ENCODE peak calls at places on chromosomes 5 and 9, in six cellular contexts. X, E, K, N, D and F are unnamed samples.

GRCh38 chr5:68419637-68420452 is 204.3 kb downstream of the PIK3R1 start:
- DNase-seq in X (no peak), N (peak; percentile 48), D (peak; percentile 8), E (no peak), K (no peak), F (peak; percentile 50)

GRCh38 chr5:139061856-139062255 is 136.3 kb downstream of the SIL1 start:
- DNase-seq in E (no peak), N (peak; percentile 11), D (no peak), X (no peak), K (no peak), F (peak; percentile 40)

GRCh38 chr9:37678789-37679273 is 28.1 kb downstream of the FRMPD1 start:
- DNase-seq in D (no peak), N (no peak), K (no peak), E (no peak), X (peak; percentile 3), F (no peak)

GRCh38 chr9:123304340-123304691 is 35.9 kb upstream of the STRBP start:
- DNase-seq in D (no peak), X (no peak), E (no peak), K (no peak), N (no peak), F (no peak)

GRCh38 chr5:125679522-125679921 is 743.7 kb upstream of the GRAMD2B start:
- DNase-seq in K (no peak), D (no peak), X (no peak), E (no peak), N (no peak), F (no peak)

GRCh38 chr5:151239237-151239861 is 13.6 kb upstream of the GM2A start:
- DNase-seq in N (peak; percentile 64), D (peak; percentile 67), E (peak; percentile 67), X (peak; percentile 34), K (peak; percentile 91), F (peak; percentile 87)

GRCh38 chr9:90340421-90340820 is 302.2 kb downstream of the DIRAS2 start:
- DNase-seq in K (no peak), E (no peak), D (no peak), X (no peak), N (peak; percentile 40), F (peak; percentile 92)

GRCh38 chr5:9365501-9365900 is 180.4 kb downstream of the SEMA5A start:
- DNase-seq in K (no peak), N (no peak), E (no peak), D (no peak), X (no peak), F (no peak)

GRCh38 chr9:20312732-20313131 is 309.6 kb downstream of the MLLT3 start:
- DNase-seq in X (no peak), D (no peak), N (no peak), E (peak; percentile 24), K (no peak), F (no peak)

GRCh38 chr9:131167936-131168335 is 42.5 kb downstream of the NUP214 start:
- DNase-seq in X (no peak), K (no peak), E (no peak), N (no peak), D (no peak), F (no peak)

GRCh38 chr5:35454011-35454525 is 163.6 kb upstream of the SPEF2 start:
- DNase-seq in D (no peak), N (no peak), E (no peak), X (no peak), K (no peak), F (no peak)

GRCh38 chr9:108724669-108725068 is 131.1 kb downstream of the ACTL7B start:
- DNase-seq in X (no peak), E (no peak), K (no peak), N (peak; percentile 25), D (no peak), F (no peak)

GRCh38 chr5:172741206-172741582 is 29.8 kb downstream of the DUSP1 start:
- DNase-seq in E (no peak), K (no peak), N (no peak), X (no peak), D (no peak), F (no peak)
- H3K27ac ChIP-seq in E (peak overlapping the region; percentile 73), K (peak overlapping the region; percentile 85), N (peak overlapping the region; percentile 95), X (no peak overlapping the region), D (no peak overlapping the region), F (no peak overlapping the region)

DNA sequence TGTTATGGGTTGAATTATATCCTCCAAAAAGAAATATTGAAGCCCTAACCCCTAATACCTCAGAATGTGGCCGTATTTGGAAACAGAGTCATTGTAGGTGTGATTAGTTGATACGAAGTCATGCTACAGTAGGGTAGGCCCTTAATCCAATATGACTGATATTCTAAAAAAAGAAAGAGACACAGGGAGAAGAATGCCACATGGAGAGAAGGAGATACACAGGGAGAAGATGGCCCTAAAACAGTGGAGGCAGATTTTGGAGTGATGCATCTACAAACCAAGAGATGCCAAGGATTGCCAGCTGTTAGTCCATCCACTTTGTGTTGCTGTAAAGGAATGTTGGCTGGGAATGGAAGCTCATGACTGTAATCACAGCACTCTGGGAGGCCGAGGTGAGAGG is 21.3 kb downstream of the ARRDC3 start:
- DNase-seq in K (no peak), N (no peak), D (no peak), E (no peak), X (no peak), F (no peak)
- H3K27ac ChIP-seq in K (no peak overlapping the region), N (no peak overlapping the region), D (no peak overlapping the region), E (no peak overlapping the region), X (no peak overlapping the region), F (no peak overlapping the region)

DNA sequence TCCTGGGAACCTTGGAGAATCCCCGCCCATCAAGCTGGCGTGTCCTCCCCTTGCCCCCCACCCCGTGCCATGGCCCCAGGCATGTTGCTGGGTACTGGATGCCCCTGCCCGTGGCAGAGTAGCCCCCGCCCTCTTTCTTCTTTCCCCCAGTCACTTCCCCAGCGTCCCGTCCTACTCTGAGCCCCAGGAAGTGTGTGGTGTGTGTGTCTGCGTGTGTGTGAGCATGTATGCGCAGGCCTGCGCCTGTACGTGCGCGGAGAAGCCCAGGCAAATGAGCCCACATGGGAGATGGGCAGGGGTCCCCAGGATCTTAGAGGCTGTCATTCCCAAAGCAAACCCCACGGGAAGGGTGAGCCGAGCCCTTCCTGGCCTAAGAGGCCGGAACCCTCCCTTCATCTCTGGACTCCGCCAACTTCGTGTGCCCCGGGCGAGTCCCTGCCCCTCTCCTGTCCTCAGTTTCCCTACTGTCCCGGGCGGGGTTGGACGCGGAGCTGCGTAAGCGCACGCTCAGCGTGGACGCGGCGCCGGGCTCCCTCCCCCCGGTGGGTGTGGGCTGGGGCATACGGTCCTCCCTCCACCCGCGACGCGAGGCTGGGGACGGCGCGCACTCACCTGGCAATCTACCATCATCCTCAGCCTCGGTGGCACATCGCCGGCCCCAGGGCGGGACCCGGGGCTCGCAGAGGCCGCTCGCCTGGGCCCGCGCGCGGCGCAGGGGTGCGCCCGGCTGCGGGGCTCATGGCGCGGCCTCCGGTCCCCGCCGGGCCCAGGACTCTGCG is 15.2 kb downstream of the GBGT1 start:
- DNase-seq in D (peak; percentile 47), N (peak; percentile 63), E (peak; percentile 40), X (no peak), K (no peak), F (peak; percentile 46)
- H3K27ac ChIP-seq in D (peak overlapping the region; percentile 14), N (peak overlapping the region; percentile 94), E (peak overlapping the region; percentile 88), X (peak overlapping the region; percentile 93), K (peak overlapping the region; percentile 89), F (no peak overlapping the region)

DNA sequence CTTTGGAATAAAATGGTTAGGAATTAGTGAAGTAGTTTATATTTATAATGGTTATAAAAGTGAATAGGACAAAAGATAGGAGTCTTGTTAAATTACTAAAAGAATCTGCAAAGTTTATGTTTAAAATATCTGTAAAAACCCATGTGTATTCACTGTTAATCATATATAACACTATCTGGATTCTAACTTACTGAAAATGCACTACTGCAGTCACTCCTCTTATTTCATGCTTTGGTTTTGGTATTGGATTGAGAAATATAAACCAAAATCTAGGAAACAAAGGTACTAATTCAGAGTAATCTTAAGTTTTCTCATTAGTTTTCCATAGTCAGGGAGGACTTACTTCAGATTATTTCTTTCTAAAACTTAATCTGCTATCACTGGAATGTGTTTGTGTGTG is 49.5 kb downstream of the ST8SIA4 start:
- DNase-seq in E (no peak), D (no peak), K (no peak), X (no peak), N (no peak), F (no peak)
- H3K27ac ChIP-seq in E (no peak overlapping the region), D (no peak overlapping the region), K (no peak overlapping the region), X (no peak overlapping the region), N (no peak overlapping the region), F (no peak overlapping the region)

GRCh38 chr5:42875211-42875610 is 63.5 kb upstream of the SELENOP start:
- DNase-seq in X (no peak), K (no peak), N (no peak), D (no peak), E (no peak), F (no peak)

GRCh38 chr5:42879267-42879666 is 67.6 kb upstream of the SELENOP start:
- DNase-seq in K (no peak), X (no peak), N (peak; percentile 66), D (no peak), E (no peak), F (no peak)

GRCh38 chr5:42874621-42875198 is 63.0 kb upstream of the SELENOP start:
- DNase-seq in E (no peak), K (no peak), X (no peak), N (peak; percentile 45), D (no peak), F (no peak)

GRCh38 chr5:42875785-42876374 is 64.2 kb upstream of the SELENOP start:
- DNase-seq in D (no peak), K (no peak), X (no peak), N (no peak), E (no peak), F (no peak)

GRCh38 chr5:42876375-42876844 is 64.7 kb upstream of the SELENOP start:
- DNase-seq in E (no peak), X (no peak), N (peak; percentile 33), K (no peak), D (peak; percentile 52), F (peak; percentile 20)
- H3K27ac ChIP-seq in E (no peak overlapping the region), X (no peak overlapping the region), N (peak overlapping the region; percentile 91), K (no peak overlapping the region), D (no peak overlapping the region), F (no peak overlapping the region)

DNA sequence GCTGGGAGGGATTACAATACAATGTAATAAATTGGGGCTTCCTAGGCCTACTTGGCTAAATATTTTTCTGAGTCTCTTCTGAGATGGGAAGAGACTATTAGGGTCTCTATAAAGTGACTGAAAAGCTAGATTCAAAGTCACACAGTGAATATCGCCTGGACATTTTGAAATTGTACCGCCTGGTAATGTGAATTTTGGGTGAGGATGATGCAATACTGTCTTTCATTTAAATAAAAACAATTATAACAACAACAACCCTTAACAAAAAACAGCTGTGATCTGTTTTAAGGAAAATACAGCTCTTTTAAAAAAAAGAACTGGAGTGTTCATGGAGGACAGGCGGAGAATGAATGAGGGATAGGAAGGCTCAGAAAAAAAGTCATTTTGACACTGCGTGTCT is 615.0 kb downstream of the RAB3C start:
- DNase-seq in N (no peak), X (no peak), E (no peak), D (no peak), K (no peak), F (no peak)
- H3K27ac ChIP-seq in N (no peak overlapping the region), X (no peak overlapping the region), E (peak overlapping the region; percentile 23), D (no peak overlapping the region), K (no peak overlapping the region), F (no peak overlapping the region)

DNA sequence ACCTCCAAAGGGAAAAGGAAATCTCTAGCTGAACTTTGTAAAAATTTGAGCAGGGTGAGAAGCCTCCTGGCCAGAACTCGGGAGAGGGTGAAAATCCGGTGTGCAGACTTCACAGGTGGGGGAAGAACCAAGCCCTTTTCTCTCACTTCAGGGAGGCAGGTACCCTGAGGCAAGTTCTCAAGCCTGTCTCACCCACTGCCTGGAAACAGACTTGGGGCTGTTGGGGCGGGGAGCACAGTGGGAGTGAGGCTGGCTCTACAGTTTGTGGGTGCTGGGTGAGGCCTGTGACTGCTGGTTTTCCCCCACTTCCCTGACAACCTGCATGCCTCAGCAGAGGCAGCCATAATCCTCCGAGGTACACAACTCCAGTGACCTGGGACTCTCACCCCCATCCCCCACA is 187.1 kb downstream of the KIF4B start:
- DNase-seq in N (no peak), E (no peak), D (no peak), K (no peak), X (no peak), F (no peak)
- H3K27ac ChIP-seq in N (no peak overlapping the region), E (no peak overlapping the region), D (no peak overlapping the region), K (no peak overlapping the region), X (no peak overlapping the region), F (no peak overlapping the region)